ENCODE peak calls at places on chromosomes 4 and X, in ten cellular contexts. U is stimulated activated CD8-positive, alpha-beta memory T cell treated with anti-CD3 and anti-CD28 coated beads, Interleukin-4, amount 100 ng/mL, for 1 hour; V is GM12878; B is activated naive CD4-positive, alpha-beta T cell treated with anti-CD3 and anti-CD28 coated beads for 36 hours; R is activated T-cell treated with anti-CD3 and anti-CD28 coated beads for 24 hours; M is islet precursor cell; J is ureter; W is H1; K is SW480; P is mesothelial cell of epicardium. H is an unnamed sample.

GRCh38 chr4:125316781-125317525 is 2.2 kb downstream of the FAT4 start:
- DNase-seq in R (no peak), P (peak), U (no peak), J (no peak), V (no peak), W (peak), K (no peak), M (peak), B (no peak), H (no peak)

GRCh38 chrX:150768580-150769190 is 75.5 kb downstream of the MTMR1 start:
- DNase-seq in R (no peak), B (no peak), J (no peak), M (no peak), U (no peak), V (no peak), P (no peak), W (no peak), K (no peak), H (no peak)

GRCh38 chr4:8785656-8786142 is 85.9 kb downstream of the HMX1 start:
- DNase-seq in J (no peak), U (no peak), K (no peak), R (no peak), M (no peak), W (no peak), V (no peak), P (no peak), B (no peak), H (no peak)

GRCh38 chr4:83631066-83631465 is 95.2 kb downstream of the GPAT3 start:
- DNase-seq in K (no peak), U (no peak), W (no peak), J (no peak), P (no peak), B (no peak), M (no peak), V (no peak), R (no peak), H (no peak)

GRCh38 chr4:16250665-16251365 is 24.5 kb upstream of the TAPT1 start:
- DNase-seq in P (no peak), U (no peak), V (no peak), J (no peak), K (peak), W (no peak), R (no peak), B (no peak), M (no peak), H (no peak)

GRCh38 chrX:128438082-128438481 is 385.9 kb upstream of the ACTRT1 start:
- DNase-seq in B (no peak), U (no peak), M (no peak), J (no peak), P (no peak), K (no peak), V (no peak), W (no peak), R (no peak), H (no peak)

GRCh38 chrX:150889131-150889530 is 9.3 kb downstream of the CD99L2 start:
- DNase-seq in R (no peak), V (no peak), M (no peak), J (no peak), K (no peak), B (no peak), W (no peak), U (no peak), P (no peak), H (no peak)

GRCh38 chr4:181701219-181701618 is 542.0 kb upstream of the TENM3 start:
- DNase-seq in P (no peak), K (no peak), B (no peak), U (no peak), M (no peak), V (no peak), W (no peak), R (no peak), J (no peak), H (no peak)

GRCh38 chrX:40878821-40879571 is 143.7 kb upstream of the MED14 start:
- DNase-seq in U (no peak), W (no peak), B (no peak), V (no peak), K (no peak), P (no peak), M (no peak), J (no peak), R (no peak), H (no peak)

GRCh38 chr4:100306018-100306417 is 115.8 kb upstream of the DDIT4L start:
- DNase-seq in P (no peak), K (no peak), V (no peak), J (no peak), U (no peak), M (no peak), W (no peak), B (no peak), R (no peak), H (no peak)

GRCh38 chr4:88818650-88819470 is 121.2 kb upstream of the NAP1L5 start:
- DNase-seq in B (peak), R (peak), J (peak), M (peak), U (no peak), W (peak), V (peak), P (no peak), K (peak), H (no peak)

GRCh38 chrX:139691493-139691842 is 16.5 kb downstream of the MCF2 start:
- DNase-seq in V (no peak), M (peak), W (no peak), R (no peak), U (no peak), B (no peak), P (no peak), J (no peak), K (no peak), H (no peak)

GRCh38 chr4:39521253-39521908 is 5.9 kb downstream of the UGDH start:
- DNase-seq in J (no peak), U (no peak), P (no peak), M (no peak), R (no peak), W (no peak), K (no peak), B (no peak), V (no peak), H (no peak)

GRCh38 chr4:14241574-14241973 is 614.0 kb upstream of the BOD1L1 start:
- DNase-seq in V (no peak), J (no peak), K (no peak), B (no peak), M (no peak), P (no peak), W (no peak), R (no peak), U (no peak), H (no peak)

GRCh38 chr4:7426525-7427171 is 8.1 kb downstream of the PSAPL1 start:
- DNase-seq in R (no peak), P (peak), B (no peak), M (peak), V (no peak), W (peak), K (no peak), U (no peak), J (peak), H (no peak)

GRCh38 chr4:150033109-150033508 is 45.1 kb upstream of the DCLK2 start:
- DNase-seq in M (no peak), U (no peak), J (no peak), K (no peak), P (no peak), V (no peak), B (no peak), R (no peak), W (no peak), H (no peak)

GRCh38 chr4:164536829-164537228 is 217.1 kb upstream of the SMIM31 start:
- DNase-seq in M (peak), J (peak), R (no peak), W (no peak), P (no peak), V (no peak), U (no peak), B (no peak), K (no peak), H (no peak)

GRCh38 chr4:2936773-2937145 is 26.4 kb downstream of the NOP14 start:
- DNase-seq in U (no peak), M (no peak), R (no peak), K (no peak), W (no peak), P (no peak), J (peak), B (peak), V (peak), H (peak)

H was measured in HL-60.